ENCODE peak calls at places on chromosomes 3 and 15, in nine cellular contexts. X is psoas muscle; D is tibial nerve; Q is CD8-positive, alpha-beta T cell; V is OCI-LY7; K is IMR-90; C is K562; G is endothelial cell of umbilical vein; A is GM23338. P is an unnamed sample.

GRCh38 chr15:68042156-68042854 is 11.8 kb upstream of the PIAS1 start:
- DNase-seq in G (no peak), A (no peak), C (no peak), V (no peak), X (no peak), D (no peak), K (no peak), Q (no peak), P (no peak)

GRCh38 chr3:15384510-15385237 is 42.7 kb downstream of the METTL6 start:
- DNase-seq in G (no peak), A (no peak), D (no peak), K (no peak), V (peak; percentile 89), Q (no peak), X (no peak), C (no peak), P (no peak)

GRCh38 chr15:43067717-43068461 is 37.9 kb downstream of the UBR1 start:
- DNase-seq in G (no peak), K (peak; percentile 52), A (peak; percentile 32), D (no peak), Q (no peak), C (no peak), V (no peak), X (no peak), P (peak; percentile 39)

GRCh38 chr3:193637831-193638230 is 44.8 kb downstream of the OPA1 start:
- DNase-seq in K (no peak), V (no peak), D (no peak), A (no peak), C (no peak), X (no peak), G (no peak), Q (no peak), P (no peak)

GRCh38 chr3:46624533-46624932 is 12.2 kb downstream of the FAM240A start:
- DNase-seq in A (no peak), V (no peak), D (no peak), X (no peak), Q (no peak), K (no peak), G (no peak), C (no peak), P (no peak)

GRCh38 chr3:3365716-3366115 is 186.2 kb upstream of the CRBN start:
- DNase-seq in K (no peak), D (no peak), G (no peak), A (no peak), C (no peak), X (no peak), V (no peak), Q (no peak), P (no peak)

GRCh38 chr15:84910928-84911623 is 26.6 kb downstream of the SLC28A1 start:
- DNase-seq in K (no peak), Q (no peak), C (no peak), A (no peak), G (no peak), V (no peak), D (no peak), X (peak; percentile 59), P (no peak)

GRCh38 chr3:13822042-13822441 is 57.8 kb downstream of the WNT7A start:
- DNase-seq in A (no peak), C (no peak), V (no peak), D (no peak), X (peak; percentile 10), G (no peak), Q (no peak), K (no peak), P (peak; percentile 4)

GRCh38 chr3:124587053-124587408 is 143.2 kb upstream of the UMPS start:
- DNase-seq in C (peak; percentile 72), D (no peak), V (no peak), X (no peak), K (no peak), G (no peak), Q (no peak), A (peak; percentile 58), P (peak; percentile 57)

GRCh38 chr3:141642215-141642614 is 95.9 kb upstream of the RNF7 start:
- DNase-seq in A (no peak), D (no peak), C (no peak), V (no peak), X (no peak), K (no peak), G (no peak), Q (no peak), P (no peak)

GRCh38 chr3:152444029-152444641 is 175.4 kb downstream of the MBNL1 start:
- DNase-seq in D (no peak), K (peak; percentile 73), V (peak; percentile 71), X (no peak), G (peak; percentile 80), A (peak; percentile 67), Q (no peak), C (peak; percentile 48), P (no peak)

GRCh38 chr15:31200735-31201151 is 99.2 kb upstream of the TRPM1 start:
- DNase-seq in V (peak; percentile 75), C (peak; percentile 40), Q (peak; percentile 71), G (peak; percentile 24), X (peak; percentile 81), K (peak; percentile 39), D (no peak), A (peak; percentile 70), P (peak; percentile 56)

GRCh38 chr15:99361541-99362185 is 110.4 kb downstream of the LRRC28 start:
- DNase-seq in V (peak; percentile 31), K (peak; percentile 42), Q (no peak), A (peak; percentile 71), G (peak; percentile 18), C (peak; percentile 22), D (no peak), X (no peak), P (peak; percentile 14)

GRCh38 chr3:171980578-171981270 is 58.7 kb upstream of the FNDC3B start:
- DNase-seq in C (peak; percentile 68), K (peak; percentile 38), Q (no peak), X (no peak), G (no peak), D (no peak), A (no peak), V (peak; percentile 16), P (peak; percentile 53)

GRCh38 chr3:14802332-14802731 is 16.4 kb upstream of the FGD5 start:
- DNase-seq in D (no peak), C (no peak), K (no peak), G (no peak), V (no peak), A (no peak), X (no peak), Q (no peak), P (no peak)

GRCh38 chr15:38593523-38593922 is 28.9 kb upstream of the RASGRP1 start:
- DNase-seq in V (no peak), A (no peak), G (no peak), K (no peak), C (peak; percentile 20), Q (no peak), X (no peak), D (no peak), P (no peak)

GRCh38 chr3:42122261-42123011 is 31.3 kb downstream of the TRAK1 start:
- DNase-seq in C (no peak), G (no peak), D (no peak), V (no peak), A (no peak), X (no peak), Q (no peak), K (no peak), P (no peak)

GRCh38 chr15:55993804-55994539 is 560 bp upstream of the NEDD4 start:
- DNase-seq in Q (no peak), A (peak; percentile 70), D (no peak), C (peak; percentile 47), V (no peak), G (peak; percentile 70), X (no peak), K (peak; percentile 68), P (peak; percentile 41)

GRCh38 chr3:150970665-150971327 is 1.7 kb downstream of the CLRN1 start:
- DNase-seq in D (no peak), V (no peak), G (peak; percentile 43), Q (no peak), K (peak; percentile 69), C (no peak), X (no peak), A (no peak), P (peak; percentile 67)

GRCh38 chr3:149592758-149593240 is 65.0 kb downstream of the WWTR1 start:
- DNase-seq in C (no peak), V (no peak), X (peak; percentile 71), D (no peak), A (no peak), K (no peak), G (peak; percentile 63), Q (no peak), P (no peak)

GRCh38 chr15:75067123-75067854 is 43.9 kb downstream of the PPCDC start:
- DNase-seq in C (peak; percentile 80), D (no peak), G (peak; percentile 39), V (no peak), A (no peak), Q (no peak), K (peak; percentile 73), X (no peak), P (peak; percentile 81)
- H3K27ac ChIP-seq in C (no peak overlapping the region), D (no peak overlapping the region), G (no peak overlapping the region), V (no peak overlapping the region), A (no peak overlapping the region), Q (no peak overlapping the region), K (no peak overlapping the region), X (no peak overlapping the region), P (peak overlapping the region; percentile 19)

DNA sequence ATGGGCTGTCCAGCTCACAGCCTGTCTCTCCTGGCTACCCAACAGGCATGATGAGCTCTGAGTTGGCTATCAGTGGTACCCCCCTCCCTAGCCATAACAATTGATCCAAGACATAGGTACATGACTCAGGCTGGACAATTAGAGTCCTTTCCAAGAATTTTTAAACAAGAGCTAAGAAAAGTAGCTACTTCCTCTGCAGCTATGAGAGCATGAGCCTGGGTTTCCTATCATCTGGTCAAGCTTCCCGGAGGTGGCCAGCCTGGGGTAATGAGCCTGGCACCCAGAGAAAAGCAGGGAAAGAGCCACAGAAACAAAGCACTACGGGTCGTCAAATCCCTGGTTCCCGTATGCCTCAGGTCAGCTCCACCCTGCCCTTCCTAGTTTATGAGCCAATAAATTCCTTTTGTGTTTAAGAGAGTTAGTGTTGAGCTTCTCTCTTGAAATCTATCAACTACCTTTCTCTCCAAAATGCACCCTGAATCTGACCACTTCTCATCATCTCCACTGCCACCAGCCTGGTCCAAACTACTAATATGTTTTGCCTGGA is 2.3 kb upstream of the SLC51B start:
- DNase-seq in C (no peak), G (no peak), V (no peak), D (no peak), A (no peak), Q (no peak), X (no peak), K (no peak), P (no peak)
- H3K4me3 ChIP-seq in C (no peak overlapping the region), G (no peak overlapping the region), V (no peak overlapping the region), D (no peak overlapping the region), A (no peak overlapping the region), Q (no peak overlapping the region), X (no peak overlapping the region), K (no peak overlapping the region), P (no peak overlapping the region)

DNA sequence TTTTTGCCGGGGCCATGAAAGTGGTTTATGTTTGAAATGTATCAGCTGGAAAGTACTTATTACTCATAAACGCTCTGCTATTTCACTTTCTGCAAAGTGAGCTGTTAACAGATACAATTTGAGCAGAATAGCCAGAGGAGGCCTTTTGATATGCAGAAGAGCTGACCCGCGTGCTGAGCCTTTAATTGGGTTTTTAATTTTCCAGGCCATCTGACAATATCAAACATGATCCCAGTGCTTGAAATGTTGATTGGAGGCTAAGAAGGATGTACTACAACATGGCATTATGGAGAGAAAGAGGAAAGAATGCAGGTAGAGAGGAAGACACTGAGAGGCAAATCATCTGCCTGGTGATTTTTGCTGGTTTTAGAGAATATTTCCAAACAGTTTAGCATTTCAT is 261.3 kb upstream of the MEIS2 start:
- DNase-seq in V (no peak), A (no peak), X (no peak), K (no peak), C (no peak), Q (no peak), D (no peak), G (no peak), P (no peak)
- H3K27ac ChIP-seq in V (no peak overlapping the region), A (no peak overlapping the region), X (no peak overlapping the region), K (no peak overlapping the region), C (no peak overlapping the region), Q (no peak overlapping the region), D (no peak overlapping the region), G (no peak overlapping the region), P (no peak overlapping the region)

GRCh38 chr3:60025071-60026055 is 975.5 kb upstream of the CFAP20DC start:
- DNase-seq in K (no peak), G (no peak), Q (no peak), X (no peak), C (no peak), A (no peak), D (no peak), V (no peak), P (peak; percentile 4)
- H3K4me3 ChIP-seq in K (no peak overlapping the region), G (no peak overlapping the region), Q (no peak overlapping the region), X (no peak overlapping the region), C (no peak overlapping the region), A (no peak overlapping the region), D (no peak overlapping the region), V (no peak overlapping the region), P (no peak overlapping the region)

P was measured in brain microvascular endothelial cell.